ENCODE peak calls at places on chromosomes 2 and 18, in seven cellular contexts. P is posterior cingulate gyrus, I is psoas muscle, E is omental fat pad, Y is ovary, J is A172, N is endothelial cell. W is an unnamed sample.

GRCh38 chr2:37827911-37828411 is 97.1 kb upstream of the RMDN2 start:
- DNase-seq in P (no peak), Y (no peak), J (peak), N (no peak), E (no peak), I (no peak), W (peak)

GRCh38 chr2:154814856-154815255 is 116.4 kb downstream of the KCNJ3 start:
- DNase-seq in E (no peak), I (no peak), P (no peak), J (no peak), N (no peak), Y (no peak), W (peak)

GRCh38 chr2:217714268-217714643 is 288.5 kb downstream of the TNS1 start:
- DNase-seq in P (peak), E (no peak), N (no peak), I (peak), Y (no peak), J (peak), W (no peak)

GRCh38 chr2:32135409-32135808 is 30.3 kb upstream of the SLC30A6 start:
- DNase-seq in Y (no peak), P (no peak), N (no peak), I (no peak), E (no peak), J (peak), W (peak)

GRCh38 chr2:189287982-189288494 is 108.5 kb upstream of the COL5A2 start:
- DNase-seq in Y (no peak), I (no peak), N (no peak), P (no peak), E (no peak), J (peak), W (peak)

GRCh38 chr2:204574473-204574872 is 29.2 kb downstream of the PARD3B start:
- DNase-seq in P (no peak), I (no peak), J (no peak), E (no peak), Y (no peak), N (no peak), W (no peak)

GRCh38 chr2:239194731-239195317 is 206.0 kb downstream of the HDAC4 start:
- DNase-seq in I (no peak), N (no peak), J (no peak), Y (peak), E (peak), P (peak), W (no peak)

GRCh38 chr18:22694954-22695353 is 238.2 kb upstream of the RBBP8 start:
- DNase-seq in I (peak), N (no peak), J (peak), E (no peak), P (no peak), Y (peak), W (no peak)

GRCh38 chr2:30422437-30422805 is 24.6 kb upstream of the LCLAT1 start:
- DNase-seq in Y (no peak), N (no peak), J (peak), P (no peak), I (no peak), E (no peak), W (peak)

GRCh38 chr2:75500633-75501032 is 60.1 kb downstream of the EVA1A start:
- DNase-seq in N (no peak), I (no peak), Y (no peak), P (no peak), J (peak), E (no peak), W (peak)

GRCh38 chr2:205775091-205775876 is 93.0 kb downstream of the NRP2 start:
- DNase-seq in N (no peak), I (no peak), J (peak), P (peak), Y (no peak), E (no peak), W (peak)